ENCODE peak calls at places on chromosomes 7 and 10, in five cellular contexts. C is ovary, U is psoas muscle, N is GM23338, G is A549. P is an unnamed sample.

GRCh38 chr7:45930967-45931366 is 9.9 kb upstream of the IGFBP3 start:
- DNase-seq in U (no peak), C (no peak), N (no peak), G (no peak), P (no peak)

GRCh38 chr10:1373287-1373686 is 317.1 kb downstream of the WDR37 start:
- DNase-seq in G (no peak), U (no peak), N (no peak), C (no peak), P (no peak)

GRCh38 chr7:130367836-130368235 is 12.5 kb upstream of the CPA1 start:
- DNase-seq in G (no peak), U (no peak), N (no peak), C (no peak), P (no peak)

GRCh38 chr10:122051609-122052385 is 62.8 kb downstream of the TACC2 start:
- DNase-seq in C (peak), G (peak), U (peak), N (peak), P (peak)

GRCh38 chr10:47253651-47254375 is 46.2 kb upstream of the GDF10 start:
- DNase-seq in C (no peak), N (no peak), U (peak), G (no peak), P (no peak)

GRCh38 chr10:74418285-74418872 is 267.4 kb downstream of the ADK start:
- DNase-seq in C (no peak), N (peak), G (no peak), U (no peak), P (no peak)

GRCh38 chr7:84178013-84178412 is 16.6 kb downstream of the SEMA3A start:
- DNase-seq in N (no peak), G (no peak), C (no peak), U (no peak), P (no peak)

GRCh38 chr7:89914673-89915072 is 239.6 kb upstream of the STEAP1 start:
- DNase-seq in G (no peak), N (peak), U (no peak), C (no peak), P (peak)

GRCh38 chr7:28615091-28615490 is 202.8 kb downstream of the CREB5 start:
- DNase-seq in G (no peak), U (no peak), C (no peak), N (peak), P (no peak)

GRCh38 chr7:28618383-28618782 is 206.1 kb downstream of the CREB5 start:
- DNase-seq in U (no peak), N (no peak), G (no peak), C (no peak), P (no peak)

GRCh38 chr7:28613262-28613661 is 200.9 kb downstream of the CREB5 start:
- DNase-seq in N (no peak), C (no peak), U (no peak), G (no peak), P (no peak)

GRCh38 chr7:28619256-28619655 is 206.9 kb downstream of the CREB5 start:
- DNase-seq in N (no peak), U (no peak), C (no peak), G (no peak), P (no peak)

DNA sequence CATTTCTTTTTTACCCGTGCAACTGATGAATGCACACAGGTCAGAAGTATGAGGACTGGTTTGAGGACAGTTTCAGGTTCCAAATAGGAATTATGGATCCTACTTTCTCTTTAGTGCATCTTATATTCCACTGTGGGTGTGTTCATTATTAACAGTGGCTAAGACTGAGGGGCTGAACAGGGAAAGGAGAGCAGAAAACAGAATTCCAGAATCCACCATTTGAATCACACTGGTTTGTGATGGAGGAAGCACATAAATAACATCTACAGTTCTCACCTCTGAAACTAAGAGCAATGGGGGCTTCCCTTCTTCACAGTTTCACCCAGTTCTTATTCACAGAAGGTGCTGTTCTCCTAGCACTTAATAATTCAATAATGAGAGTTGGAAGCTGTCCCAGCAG is 205.0 kb downstream of the CREB5 start:
- DNase-seq in U (no peak), G (no peak), C (no peak), N (no peak), P (no peak)
- H3K27ac ChIP-seq in U (no peak), G (no peak), C (no peak), N (no peak), P (no peak)

GRCh38 chr10:33238643-33239042 is 95.8 kb downstream of the NRP1 start:
- DNase-seq in U (no peak), C (no peak), G (peak), N (no peak), P (no peak)
- H3K27ac ChIP-seq in U (peak), C (no peak), G (peak), N (no peak), P (no peak)

GRCh38 chr7:80895056-80895455 is 23.8 kb downstream of the SEMA3C start:
- DNase-seq in N (no peak), C (no peak), G (no peak), U (no peak), P (no peak)
- H3K27ac ChIP-seq in N (no peak), C (no peak), G (no peak), U (no peak), P (no peak)

DNA sequence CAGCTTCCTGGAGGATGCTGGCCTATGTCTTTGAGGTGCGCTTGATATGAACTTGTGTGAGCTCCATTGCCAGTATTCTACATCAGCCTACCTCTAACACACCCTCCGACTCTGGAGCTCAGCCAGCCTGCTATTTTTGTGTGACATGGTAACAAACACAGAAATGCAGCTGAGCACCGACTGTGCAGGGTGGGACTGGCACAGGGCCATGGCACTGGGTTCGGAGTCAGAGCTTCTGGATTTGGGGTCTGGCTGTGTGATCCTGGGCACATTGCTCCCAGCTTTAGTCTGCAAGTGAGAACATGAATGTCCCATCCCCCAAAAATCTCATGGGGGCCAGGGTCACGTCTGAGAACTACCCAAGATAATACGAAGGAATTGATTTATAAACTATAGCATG is 257.2 kb upstream of the CTBP2 start:
- DNase-seq in N (no peak), C (no peak), U (no peak), G (no peak), P (no peak)
- H3K27ac ChIP-seq in N (no peak), C (no peak), U (no peak), G (no peak), P (no peak)

GRCh38 chr7:16923019-16923418 is 41.2 kb upstream of the AGR3 start:
- DNase-seq in U (no peak), G (no peak), N (no peak), C (no peak), P (no peak)

GRCh38 chr7:16925609-16926008 is 43.8 kb upstream of the AGR3 start:
- DNase-seq in C (no peak), N (no peak), U (no peak), G (no peak), P (no peak)

GRCh38 chr7:16929146-16929762 is 47.5 kb upstream of the AGR3 start:
- DNase-seq in G (no peak), C (no peak), N (no peak), U (no peak), P (no peak)

GRCh38 chr7:16926861-16927260 is 45.1 kb upstream of the AGR3 start:
- DNase-seq in N (no peak), G (no peak), C (no peak), U (no peak), P (no peak)

GRCh38 chr7:16926283-16926682 is 44.5 kb upstream of the AGR3 start:
- DNase-seq in N (peak), G (no peak), U (no peak), C (no peak), P (peak)
- H3K27ac ChIP-seq in N (no peak), G (no peak), U (no peak), C (no peak), P (no peak)

GRCh38 chr7:41183741-41184140 is 519.1 kb downstream of the INHBA start:
- DNase-seq in U (no peak), N (no peak), G (no peak), C (no peak), P (no peak)
- H3K27ac ChIP-seq in U (no peak), N (no peak), G (no peak), C (no peak), P (no peak)